ENCODE peak calls at places on chromosomes 12 and 14, in five cellular contexts. Y, O, M, H and F are unnamed samples.

GRCh38 chr12:27667540-27667939 is 28.7 kb upstream of the REP15 start:
- DNase-seq in Y (no peak), O (no peak), M (no peak), H (no peak), F (peak; percentile 76)

GRCh38 chr12:117093918-117094630 is 5.1 kb downstream of the TESC start:
- DNase-seq in Y (no peak), O (no peak), M (no peak), H (no peak), F (no peak)

GRCh38 chr12:50246159-50246865 is 37.0 kb downstream of the LIMA1 start:
- DNase-seq in Y (no peak), O (no peak), M (no peak), H (no peak), F (no peak)

GRCh38 chr12:127761880-127762279 is 505.1 kb upstream of the TMEM132C start:
- DNase-seq in Y (no peak), O (no peak), M (no peak), H (no peak), F (no peak)

GRCh38 chr12:53974084-53975018 is at the start of gene HOTAIR:
- DNase-seq in Y (no peak), O (no peak), M (no peak), H (no peak), F (no peak)

GRCh38 chr12:2794261-2794735 is 472 bp upstream of the FKBP4 start:
- DNase-seq in Y (no peak), O (peak; percentile 77), M (no peak), H (no peak), F (no peak)

GRCh38 chr12:40002178-40003169 is 103.4 kb downstream of the SLC2A13 start:
- DNase-seq in Y (peak; percentile 54), O (no peak), M (no peak), H (no peak), F (no peak)

GRCh38 chr12:64534672-64535199 is 75.6 kb upstream of the RASSF3 start:
- DNase-seq in Y (no peak), O (no peak), M (no peak), H (no peak), F (no peak)

GRCh38 chr14:31829256-31829923 is 247.7 kb upstream of the ARHGAP5 start:
- DNase-seq in Y (no peak), O (no peak), M (no peak), H (no peak), F (peak; percentile 91)

GRCh38 chr14:28577711-28578131 is 188.9 kb upstream of the FOXG1 start:
- DNase-seq in Y (no peak), O (no peak), M (no peak), H (no peak), F (no peak)

GRCh38 chr14:95045255-95045701 is 112.1 kb downstream of the DICER1 start:
- DNase-seq in Y (no peak), O (no peak), M (no peak), H (no peak), F (no peak)

GRCh38 chr12:6539276-6540134 is 5.2 kb downstream of the GAPDH start:
- DNase-seq in Y (no peak), O (no peak), M (no peak), H (no peak), F (peak; percentile 38)

GRCh38 chr12:3698218-3698974 is 54.5 kb downstream of the CRACR2A start:
- DNase-seq in Y (no peak), O (no peak), M (no peak), H (no peak), F (peak; percentile 95)

GRCh38 chr12:22287776-22288621 is 46.5 kb downstream of the ST8SIA1 start:
- DNase-seq in Y (no peak), O (peak; percentile 45), M (no peak), H (no peak), F (peak; percentile 70)

GRCh38 chr12:12788675-12789368 is 3.4 kb downstream of the APOLD1 start:
- DNase-seq in Y (peak; percentile 74), O (peak; percentile 56), M (peak; percentile 48), H (no peak), F (peak; percentile 82)

GRCh38 chr14:57418999-57419398 is 28.6 kb downstream of the NAA30 start:
- DNase-seq in Y (no peak), O (no peak), M (no peak), H (no peak), F (no peak)

GRCh38 chr12:56644654-56645053 is 1.1 kb downstream of the ATP5F1B start:
- DNase-seq in Y (no peak), O (no peak), M (no peak), H (no peak), F (no peak)

GRCh38 chr12:61610143-61610542 is 650.1 kb upstream of the USP15 start:
- DNase-seq in Y (no peak), O (no peak), M (no peak), H (no peak), F (no peak)

GRCh38 chr14:100148837-100149731 is 10.4 kb downstream of the DEGS2 start:
- DNase-seq in Y (no peak), O (no peak), M (no peak), H (no peak), F (no peak)

GRCh38 chr12:112482734-112483133 is 64.0 kb downstream of the PTPN11 start:
- DNase-seq in Y (no peak), O (no peak), M (no peak), H (no peak), F (no peak)

GRCh38 chr14:71354142-71354541 is 446.9 kb downstream of the PCNX1 start:
- DNase-seq in Y (no peak), O (no peak), M (no peak), H (no peak), F (no peak)

GRCh38 chr14:71359823-71360222 is 452.6 kb downstream of the PCNX1 start:
- DNase-seq in Y (no peak), O (no peak), M (no peak), H (no peak), F (no peak)

GRCh38 chr14:71358209-71358931 is 451.1 kb downstream of the PCNX1 start:
- DNase-seq in Y (no peak), O (no peak), M (no peak), H (peak; percentile 56), F (peak; percentile 82)

GRCh38 chr14:71354801-71355200 is 447.5 kb downstream of the PCNX1 start:
- DNase-seq in Y (no peak), O (no peak), M (no peak), H (no peak), F (peak; percentile 33)

DNA sequence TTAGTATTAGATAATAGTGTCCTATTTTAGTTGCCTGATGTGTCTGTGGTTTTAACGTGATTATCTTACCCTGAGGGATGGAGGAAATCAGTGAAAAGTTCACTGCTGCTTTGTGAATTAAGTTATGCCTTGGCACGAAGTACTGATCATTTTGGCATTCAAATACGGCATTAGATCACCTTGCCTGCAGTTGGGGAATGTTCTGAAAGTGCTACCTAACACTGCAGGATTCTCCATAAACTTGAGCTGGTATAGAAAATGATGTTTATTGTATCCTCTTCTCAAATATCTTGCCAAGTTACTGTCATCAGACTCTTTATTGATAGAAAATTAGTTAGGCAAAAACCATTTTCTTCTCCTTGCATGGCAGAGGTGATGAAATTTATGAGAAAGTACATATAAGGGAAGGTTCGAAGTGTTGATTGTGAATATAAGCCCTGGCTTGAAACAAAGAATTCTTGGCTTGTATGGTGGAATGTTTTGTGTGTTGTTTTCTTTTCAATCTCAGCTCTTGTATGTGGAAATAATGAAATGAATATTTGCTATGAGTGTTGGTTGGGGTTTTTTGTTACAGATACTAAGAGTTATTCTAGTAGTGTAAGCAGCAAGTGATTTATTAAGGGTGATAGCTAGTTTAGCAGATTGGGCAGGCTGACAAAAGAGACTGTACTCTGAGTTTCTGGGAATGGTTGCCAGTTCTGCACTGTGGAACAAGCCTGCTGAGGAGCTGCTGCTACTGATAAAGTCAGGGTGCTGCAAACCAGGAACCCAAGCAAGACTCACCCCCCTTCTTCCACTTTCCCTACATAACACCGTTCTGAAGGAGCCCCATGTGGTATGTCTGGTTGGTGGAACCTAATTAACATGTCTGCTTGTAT is 448.3 kb downstream of the PCNX1 start:
- DNase-seq in Y (no peak), O (no peak), M (peak; percentile 31), H (no peak), F (peak; percentile 68)
- TF ChIP-seq USF2 in Y (no peak), O (no peak), M (no peak), H (no peak), F (no peak)

DNA sequence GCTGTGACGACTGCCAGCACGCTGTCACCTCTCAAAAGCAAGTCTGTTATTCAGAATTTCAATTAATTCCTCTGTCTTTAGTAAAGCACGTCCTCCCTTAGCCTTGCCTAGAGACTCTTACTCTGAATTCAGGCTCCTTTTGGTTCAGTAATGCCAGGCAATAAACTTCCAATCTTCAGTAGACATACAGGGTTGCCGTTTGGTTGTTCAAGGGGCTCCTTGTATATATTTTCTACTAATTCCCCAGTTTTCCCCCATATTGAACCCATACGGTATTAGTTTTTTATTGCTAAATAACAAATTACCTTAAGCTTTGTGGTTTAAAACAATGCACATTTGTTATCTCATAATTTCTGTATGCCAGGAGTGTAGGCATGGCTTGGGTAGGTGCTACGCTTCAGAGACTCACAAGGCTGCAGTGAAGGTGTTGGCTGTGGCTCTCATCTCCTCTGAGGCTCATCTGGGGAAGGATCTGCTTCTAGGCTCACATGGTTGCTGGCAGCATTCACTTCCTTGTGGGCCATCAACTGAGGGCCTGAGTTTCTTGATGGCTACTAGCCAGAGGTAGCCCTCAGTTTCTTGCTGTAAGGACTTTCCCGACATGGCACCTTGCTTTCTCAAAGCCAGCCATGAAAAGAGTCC is 7.3 kb upstream of the CLECL1 start:
- DNase-seq in Y (no peak), O (no peak), M (no peak), H (no peak), F (no peak)
- H3K27ac ChIP-seq in Y (no peak overlapping the region), O (no peak overlapping the region), M (peak overlapping the region; percentile 88), H (peak overlapping the region; percentile 14), F (no peak overlapping the region)

GRCh38 chr14:88682495-88683114 is 110.1 kb downstream of the EML5 start:
- DNase-seq in Y (no peak), O (no peak), M (no peak), H (no peak), F (no peak)

GRCh38 chr14:88688386-88688785 is 104.4 kb downstream of the EML5 start:
- DNase-seq in Y (no peak), O (no peak), M (no peak), H (no peak), F (no peak)

GRCh38 chr14:88681755-88682494 is 110.8 kb downstream of the EML5 start:
- DNase-seq in Y (no peak), O (no peak), M (no peak), H (no peak), F (no peak)

DNA sequence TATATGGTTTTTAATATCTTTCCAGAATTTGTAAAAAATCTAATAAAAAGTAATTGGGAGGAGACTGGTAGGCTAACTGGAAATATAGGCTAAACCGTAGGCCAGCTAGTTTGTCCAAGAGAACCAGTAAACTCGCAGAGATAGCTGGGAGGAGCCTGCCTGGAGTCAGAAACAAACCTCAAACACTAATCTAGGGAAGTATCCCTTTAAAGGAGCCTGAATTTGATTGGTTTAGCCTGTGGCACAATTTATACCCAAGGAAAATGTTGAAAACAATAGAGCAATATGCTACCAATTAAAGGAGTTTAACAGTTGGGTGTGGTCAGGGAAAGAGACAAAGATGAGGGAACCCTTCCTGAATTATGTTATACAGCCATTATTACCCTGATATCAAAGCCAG is 109.6 kb downstream of the EML5 start:
- DNase-seq in Y (no peak), O (no peak), M (no peak), H (no peak), F (no peak)
- TF ChIP-seq USF2 in Y (no peak), O (no peak), M (no peak), H (no peak), F (no peak)

DNA sequence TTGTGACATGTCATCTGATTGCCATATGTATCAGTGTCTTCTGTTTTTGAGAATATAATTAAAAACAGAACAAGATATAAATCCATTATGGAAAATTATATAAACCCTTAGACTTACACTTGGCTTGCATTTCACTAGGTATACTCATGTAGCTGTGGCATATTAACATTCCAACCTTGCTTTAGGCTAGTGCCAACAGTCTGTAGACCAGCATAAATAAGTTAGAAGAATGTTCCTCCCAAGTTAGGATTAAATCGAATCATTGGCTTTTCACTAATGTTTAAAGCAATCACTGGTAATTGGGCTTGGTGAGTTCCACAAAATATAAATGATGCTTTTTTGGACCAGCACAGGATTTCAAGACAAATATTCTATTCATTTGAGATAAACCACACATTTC is 103.0 kb downstream of the LIN7A start:
- DNase-seq in Y (no peak), O (no peak), M (no peak), H (no peak), F (no peak)
- H3K27ac ChIP-seq in Y (no peak overlapping the region), O (no peak overlapping the region), M (no peak overlapping the region), H (no peak overlapping the region), F (no peak overlapping the region)